ENCODE peak calls at places on chromosomes 2 and 18, in six cellular contexts. One of them, this sample, is unnamed.

GRCh38 chr2:63819765-63820717 is 21.7 kb upstream of the UGP2 start:
- DNase-seq in aorta: no peak
- DNase-seq in lower lobe of right lung: no peak
- DNase-seq in K562: no peak
- DNase-seq in hepatocyte: peak; percentile 58
- DNase-seq in CD8-positive, alpha-beta T cell: no peak
- DNase-seq in this sample: peak; percentile 43

GRCh38 chr2:10655074-10655840 is 34.5 kb downstream of the NOL10 start:
- DNase-seq in hepatocyte: no peak
- DNase-seq in CD8-positive, alpha-beta T cell: no peak
- DNase-seq in aorta: no peak
- DNase-seq in lower lobe of right lung: no peak
- DNase-seq in K562: no peak
- DNase-seq in this sample: no peak

GRCh38 chr2:234861841-234862735 is 89.7 kb upstream of the SH3BP4 start:
- DNase-seq in CD8-positive, alpha-beta T cell: no peak
- DNase-seq in lower lobe of right lung: no peak
- DNase-seq in K562: no peak
- DNase-seq in aorta: peak; percentile 60
- DNase-seq in hepatocyte: no peak
- DNase-seq in this sample: no peak

GRCh38 chr18:421236-422155 is 79.0 kb downstream of the COLEC12 start:
- DNase-seq in aorta: no peak
- DNase-seq in lower lobe of right lung: no peak
- DNase-seq in K562: no peak
- DNase-seq in CD8-positive, alpha-beta T cell: no peak
- DNase-seq in hepatocyte: no peak
- DNase-seq in this sample: no peak

GRCh38 chr18:25825066-25825465 is 265.3 kb downstream of the SS18 start:
- DNase-seq in aorta: no peak
- DNase-seq in hepatocyte: no peak
- DNase-seq in CD8-positive, alpha-beta T cell: no peak
- DNase-seq in lower lobe of right lung: no peak
- DNase-seq in K562: no peak
- DNase-seq in this sample: no peak

GRCh38 chr2:203720922-203721672 is 14.7 kb downstream of the CD28 start:
- DNase-seq in aorta: no peak
- DNase-seq in hepatocyte: no peak
- DNase-seq in lower lobe of right lung: no peak
- DNase-seq in K562: no peak
- DNase-seq in CD8-positive, alpha-beta T cell: no peak
- DNase-seq in this sample: no peak

GRCh38 chr2:223925106-223925505 is 20.0 kb downstream of the WDFY1 start:
- DNase-seq in lower lobe of right lung: no peak
- DNase-seq in hepatocyte: no peak
- DNase-seq in K562: no peak
- DNase-seq in CD8-positive, alpha-beta T cell: no peak
- DNase-seq in aorta: no peak
- DNase-seq in this sample: no peak

GRCh38 chr2:105853354-105854088 is 108.8 kb downstream of the NCK2 start:
- DNase-seq in CD8-positive, alpha-beta T cell: no peak
- DNase-seq in hepatocyte: no peak
- DNase-seq in aorta: no peak
- DNase-seq in K562: no peak
- DNase-seq in lower lobe of right lung: no peak
- DNase-seq in this sample: no peak

GRCh38 chr2:31384351-31384750 is 30.2 kb downstream of the XDH start:
- DNase-seq in K562: no peak
- DNase-seq in lower lobe of right lung: no peak
- DNase-seq in aorta: no peak
- DNase-seq in CD8-positive, alpha-beta T cell: peak; percentile 11
- DNase-seq in hepatocyte: peak; percentile 25
- DNase-seq in this sample: peak; percentile 34

GRCh38 chr2:11567631-11568031 is 33.8 kb downstream of the GREB1 start:
- DNase-seq in K562: no peak
- DNase-seq in aorta: no peak
- DNase-seq in hepatocyte: no peak
- DNase-seq in CD8-positive, alpha-beta T cell: no peak
- DNase-seq in lower lobe of right lung: peak; percentile 18
- DNase-seq in this sample: no peak

GRCh38 chr18:59593291-59593717 is 103.9 kb downstream of the CCBE1 start:
- DNase-seq in K562: no peak
- DNase-seq in lower lobe of right lung: no peak
- DNase-seq in hepatocyte: no peak
- DNase-seq in CD8-positive, alpha-beta T cell: no peak
- DNase-seq in aorta: no peak
- DNase-seq in this sample: no peak

GRCh38 chr2:231294578-231295362 is 96.3 kb downstream of the ARMC9 start:
- DNase-seq in lower lobe of right lung: no peak
- DNase-seq in CD8-positive, alpha-beta T cell: no peak
- DNase-seq in K562: no peak
- DNase-seq in aorta: no peak
- DNase-seq in hepatocyte: no peak
- DNase-seq in this sample: no peak

GRCh38 chr2:84906900-84907714 is 1.7 kb downstream of the TMSB10 start:
- DNase-seq in hepatocyte: peak; percentile 64
- DNase-seq in CD8-positive, alpha-beta T cell: peak; percentile 76
- DNase-seq in lower lobe of right lung: peak; percentile 83
- DNase-seq in aorta: peak; percentile 79
- DNase-seq in K562: peak; percentile 14
- DNase-seq in this sample: peak; percentile 33

GRCh38 chr2:183541766-183542165 is 417.5 kb downstream of the NUP35 start:
- DNase-seq in CD8-positive, alpha-beta T cell: no peak
- DNase-seq in hepatocyte: peak; percentile 86
- DNase-seq in K562: no peak
- DNase-seq in lower lobe of right lung: no peak
- DNase-seq in aorta: no peak
- DNase-seq in this sample: no peak

GRCh38 chr2:73258186-73258912 is 24.2 kb downstream of the CCT7 start:
- DNase-seq in CD8-positive, alpha-beta T cell: no peak
- DNase-seq in lower lobe of right lung: no peak
- DNase-seq in aorta: no peak
- DNase-seq in hepatocyte: no peak
- DNase-seq in K562: no peak
- DNase-seq in this sample: no peak

GRCh38 chr2:73260338-73260984 is 23.8 kb downstream of the FBXO41 start:
- DNase-seq in aorta: no peak
- DNase-seq in lower lobe of right lung: peak; percentile 71
- DNase-seq in CD8-positive, alpha-beta T cell: no peak
- DNase-seq in K562: peak; percentile 80
- DNase-seq in hepatocyte: peak; percentile 69
- DNase-seq in this sample: peak; percentile 41

GRCh38 chr2:73258913-73259215 is 24.8 kb downstream of the CCT7 start:
- DNase-seq in K562: no peak
- DNase-seq in hepatocyte: no peak
- DNase-seq in CD8-positive, alpha-beta T cell: no peak
- DNase-seq in lower lobe of right lung: no peak
- DNase-seq in aorta: no peak
- DNase-seq in this sample: no peak

GRCh38 chr2:73259276-73259675 is 25.0 kb downstream of the FBXO41 start:
- DNase-seq in hepatocyte: no peak
- DNase-seq in aorta: no peak
- DNase-seq in CD8-positive, alpha-beta T cell: no peak
- DNase-seq in K562: no peak
- DNase-seq in lower lobe of right lung: no peak
- DNase-seq in this sample: no peak

GRCh38 chr2:73259704-73260337 is 24.5 kb downstream of the FBXO41 start:
- DNase-seq in K562: no peak
- DNase-seq in lower lobe of right lung: no peak
- DNase-seq in CD8-positive, alpha-beta T cell: no peak
- DNase-seq in aorta: no peak
- DNase-seq in hepatocyte: no peak
- DNase-seq in this sample: no peak
- H3K36me3 ChIP-seq in K562: peaks cover 3% of the 10 kb centered on the region
- H3K36me3 ChIP-seq in lower lobe of right lung: peaks cover 2% of the 10 kb centered on the region
- H3K36me3 ChIP-seq in CD8-positive, alpha-beta T cell: no peaks in the 10 kb centered on the region
- H3K36me3 ChIP-seq in aorta: no peaks in the 10 kb centered on the region
- H3K36me3 ChIP-seq in hepatocyte: no peaks in the 10 kb centered on the region
- H3K36me3 ChIP-seq in this sample: peaks cover 9% of the 10 kb centered on the region

DNA sequence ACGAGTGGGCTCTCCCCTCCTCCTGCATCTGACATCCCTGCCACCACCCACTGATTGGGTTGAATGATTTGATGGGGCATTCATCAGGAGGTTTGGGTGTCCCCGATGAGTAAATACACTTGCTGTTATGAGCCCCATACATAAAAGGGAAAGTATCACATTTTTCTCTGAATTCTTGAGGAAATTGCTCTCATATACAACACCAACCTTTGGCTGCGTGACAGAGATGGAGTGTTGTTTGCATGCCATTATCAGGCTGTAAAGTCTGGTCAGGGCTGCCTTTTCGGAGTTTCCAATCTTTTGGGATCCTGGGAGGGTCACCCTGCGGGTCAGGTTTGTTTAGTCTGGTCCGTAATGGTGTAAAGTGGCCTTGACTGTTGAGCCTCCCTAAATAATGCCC is 227.9 kb upstream of the SPRED2 start:
- DNase-seq in hepatocyte: peak; percentile 34
- DNase-seq in lower lobe of right lung: no peak
- DNase-seq in K562: no peak
- DNase-seq in CD8-positive, alpha-beta T cell: no peak
- DNase-seq in aorta: no peak
- DNase-seq in this sample: no peak
- H3K4me3 ChIP-seq in hepatocyte: no peak overlapping the region
- H3K4me3 ChIP-seq in lower lobe of right lung: no peak overlapping the region
- H3K4me3 ChIP-seq in K562: no peak overlapping the region
- H3K4me3 ChIP-seq in CD8-positive, alpha-beta T cell: no peak overlapping the region
- H3K4me3 ChIP-seq in aorta: no peak overlapping the region
- H3K4me3 ChIP-seq in this sample: no peak overlapping the region

GRCh38 chr18:54204883-54205282 is 19.6 kb downstream of the MBD2 start:
- DNase-seq in aorta: no peak
- DNase-seq in lower lobe of right lung: no peak
- DNase-seq in hepatocyte: no peak
- DNase-seq in K562: no peak
- DNase-seq in CD8-positive, alpha-beta T cell: no peak
- DNase-seq in this sample: no peak
- H3K36me3 ChIP-seq in aorta: no peaks in the 10 kb centered on the region
- H3K36me3 ChIP-seq in lower lobe of right lung: peaks cover 40% of the 10 kb centered on the region
- H3K36me3 ChIP-seq in hepatocyte: no peaks in the 10 kb centered on the region
- H3K36me3 ChIP-seq in K562: peaks cover 16% of the 10 kb centered on the region
- H3K36me3 ChIP-seq in CD8-positive, alpha-beta T cell: peaks cover 10% of the 10 kb centered on the region
- H3K36me3 ChIP-seq in this sample: peaks cover 14% of the 10 kb centered on the region

GRCh38 chr2:80703532-80703931 is 399.0 kb upstream of the LRRTM1 start:
- DNase-seq in lower lobe of right lung: no peak
- DNase-seq in CD8-positive, alpha-beta T cell: no peak
- DNase-seq in hepatocyte: no peak
- DNase-seq in K562: no peak
- DNase-seq in aorta: no peak
- DNase-seq in this sample: no peak

GRCh38 chr2:80711915-80712314 is 407.4 kb upstream of the LRRTM1 start:
- DNase-seq in lower lobe of right lung: no peak
- DNase-seq in CD8-positive, alpha-beta T cell: no peak
- DNase-seq in hepatocyte: no peak
- DNase-seq in aorta: no peak
- DNase-seq in K562: no peak
- DNase-seq in this sample: no peak

GRCh38 chr2:80706541-80706940 is 402.0 kb upstream of the LRRTM1 start:
- DNase-seq in aorta: no peak
- DNase-seq in K562: no peak
- DNase-seq in CD8-positive, alpha-beta T cell: no peak
- DNase-seq in lower lobe of right lung: no peak
- DNase-seq in hepatocyte: no peak
- DNase-seq in this sample: no peak

DNA sequence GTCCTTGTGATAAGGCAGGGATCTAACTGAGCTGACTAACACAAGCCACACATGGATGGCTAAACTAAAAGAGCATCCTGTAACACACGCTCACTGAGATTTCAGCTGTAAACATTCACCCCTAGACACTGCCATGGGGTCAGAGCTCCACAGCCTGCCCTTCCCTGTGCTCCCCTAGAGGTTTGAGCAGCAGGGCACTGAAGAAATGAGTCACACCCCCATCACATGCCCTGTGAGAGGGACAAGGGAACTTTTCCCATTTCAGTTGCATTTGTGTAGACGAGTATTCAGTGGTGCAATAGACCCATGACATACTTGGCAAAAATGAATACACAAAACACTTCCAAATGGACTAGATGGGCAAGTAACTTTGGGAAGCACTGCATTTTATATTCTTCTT is 402.4 kb upstream of the LRRTM1 start:
- DNase-seq in K562: no peak
- DNase-seq in hepatocyte: no peak
- DNase-seq in CD8-positive, alpha-beta T cell: no peak
- DNase-seq in lower lobe of right lung: no peak
- DNase-seq in aorta: no peak
- DNase-seq in this sample: no peak
- H3K4me3 ChIP-seq in K562: no peak overlapping the region
- H3K4me3 ChIP-seq in hepatocyte: no peak overlapping the region
- H3K4me3 ChIP-seq in CD8-positive, alpha-beta T cell: no peak overlapping the region
- H3K4me3 ChIP-seq in lower lobe of right lung: no peak overlapping the region
- H3K4me3 ChIP-seq in aorta: no peak overlapping the region
- H3K4me3 ChIP-seq in this sample: no peak overlapping the region

DNA sequence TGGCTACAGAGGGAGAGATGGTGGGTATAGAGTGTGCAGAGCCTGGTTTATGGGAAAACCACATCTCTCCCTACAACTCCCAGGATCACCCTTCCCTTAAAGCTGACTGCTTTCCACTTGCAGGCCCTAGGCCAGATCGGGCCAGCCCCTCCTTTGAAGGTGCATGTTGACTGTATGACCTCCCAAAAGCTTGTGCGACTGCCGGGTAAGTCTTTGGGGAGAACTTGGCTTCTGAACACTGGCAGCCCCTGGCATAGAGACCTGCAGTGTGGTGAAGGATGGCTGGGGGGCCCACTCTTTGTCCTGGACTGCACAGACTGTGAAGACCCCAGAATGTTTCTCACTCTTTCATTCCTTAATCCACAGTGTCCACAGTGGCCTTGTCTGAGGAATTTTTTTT is 19.5 kb downstream of the CAD start:
- DNase-seq in K562: no peak
- DNase-seq in CD8-positive, alpha-beta T cell: no peak
- DNase-seq in hepatocyte: no peak
- DNase-seq in lower lobe of right lung: no peak
- DNase-seq in aorta: peak; percentile 21
- DNase-seq in this sample: no peak
- H3K36me3 ChIP-seq in K562: peaks cover 98% of the 10 kb centered on the region
- H3K36me3 ChIP-seq in CD8-positive, alpha-beta T cell: peaks cover 91% of the 10 kb centered on the region
- H3K36me3 ChIP-seq in hepatocyte: no peaks in the 10 kb centered on the region
- H3K36me3 ChIP-seq in lower lobe of right lung: peaks cover 100% of the 10 kb centered on the region
- H3K36me3 ChIP-seq in aorta: peaks cover 3% of the 10 kb centered on the region
- H3K36me3 ChIP-seq in this sample: peaks cover 97% of the 10 kb centered on the region